ENCODE peak calls at places on chromosomes 4 and X, in seven cellular contexts. J is body of pancreas; S is tibial artery; I is brain microvascular endothelial cell; Y is small intestine; A is naive thymus-derived CD4-positive, alpha-beta T cell; O is upper lobe of left lung. G is an unnamed sample.

GRCh38 chrX:68717196-68717595 is 69.7 kb downstream of the STARD8 start:
- DNase-seq in J (no peak), S (no peak), I (no peak), Y (no peak), A (no peak), O (peak), G (no peak)

GRCh38 chr4:26806331-26806730 is 54.3 kb upstream of the STIM2 start:
- DNase-seq in J (no peak), S (no peak), I (no peak), Y (no peak), A (no peak), O (no peak), G (no peak)

GRCh38 chrX:8832582-8833378 is 31.6 kb upstream of the FAM9A start:
- DNase-seq in J (no peak), S (no peak), I (no peak), Y (no peak), A (no peak), O (no peak), G (no peak)

GRCh38 chrX:69144854-69145253 is 20.4 kb downstream of the PJA1 start:
- DNase-seq in J (no peak), S (no peak), I (no peak), Y (no peak), A (no peak), O (no peak), G (no peak)

GRCh38 chrX:26778320-26778888 is 562.4 kb downstream of the MAGEB5 start:
- DNase-seq in J (no peak), S (no peak), I (no peak), Y (no peak), A (no peak), O (no peak), G (no peak)

GRCh38 chrX:2513120-2513664 is 12.4 kb upstream of the DHRSX start:
- DNase-seq in J (no peak), S (no peak), I (no peak), Y (no peak), A (no peak), O (no peak), G (no peak)

GRCh38 chr4:111748157-111748556 is 397.1 kb upstream of the FAM241A start:
- DNase-seq in J (no peak), S (no peak), I (no peak), Y (no peak), A (no peak), O (no peak), G (no peak)

GRCh38 chr4:129240816-129241215 is 144.9 kb downstream of the C4orf33 start:
- DNase-seq in J (peak), S (no peak), I (peak), Y (peak), A (no peak), O (no peak), G (no peak)

GRCh38 chrX:15816886-15817285 is 26.6 kb downstream of the ZRSR2 start:
- DNase-seq in J (no peak), S (no peak), I (no peak), Y (peak), A (peak), O (no peak), G (peak)

GRCh38 chr4:116866116-116866515 is 219.3 kb downstream of the TRAM1L1 start:
- DNase-seq in J (no peak), S (no peak), I (no peak), Y (no peak), A (no peak), O (no peak), G (no peak)

GRCh38 chrX:46978341-46979291 is 66.4 kb downstream of the JADE3 start:
- DNase-seq in J (peak), S (peak), I (peak), Y (peak), A (peak), O (no peak), G (peak)

GRCh38 chr4:26356067-26356466 is 35.3 kb downstream of the RBPJ start:
- DNase-seq in J (peak), S (no peak), I (no peak), Y (no peak), A (no peak), O (no peak), G (no peak)

GRCh38 chr4:77586953-77587383 is 18.7 kb upstream of the CXCL13 start:
- DNase-seq in J (no peak), S (no peak), I (no peak), Y (no peak), A (peak), O (no peak), G (no peak)

GRCh38 chr4:40843696-40844095 is 93.9 kb downstream of the NSUN7 start:
- DNase-seq in J (no peak), S (no peak), I (no peak), Y (no peak), A (no peak), O (no peak), G (no peak)

GRCh38 chr4:141571793-141572192 is 64.6 kb upstream of the IL15 start:
- DNase-seq in J (no peak), S (no peak), I (no peak), Y (no peak), A (no peak), O (no peak), G (no peak)

GRCh38 chrX:148572332-148572731 is 71.9 kb downstream of the AFF2 start:
- DNase-seq in J (no peak), S (no peak), I (no peak), Y (no peak), A (no peak), O (no peak), G (no peak)

GRCh38 chrX:46376246-46376885 is 168.9 kb downstream of the ZNF674 start:
- DNase-seq in J (peak), S (no peak), I (peak), Y (peak), A (no peak), O (no peak), G (no peak)

GRCh38 chr4:24197891-24198290 is 308.0 kb upstream of the PPARGC1A start:
- DNase-seq in J (no peak), S (no peak), I (no peak), Y (no peak), A (no peak), O (no peak), G (no peak)

GRCh38 chrX:41666251-41666650 is 22.5 kb upstream of the GPR34 start:
- DNase-seq in J (no peak), S (peak), I (no peak), Y (no peak), A (no peak), O (no peak), G (no peak)

GRCh38 chrX:124215786-124216185 is 116.7 kb upstream of the TEX13D start:
- DNase-seq in J (no peak), S (no peak), I (no peak), Y (no peak), A (no peak), O (no peak), G (no peak)

GRCh38 chrX:74232859-74233258 is 71.1 kb upstream of the ZCCHC13 start:
- DNase-seq in J (no peak), S (no peak), I (peak), Y (no peak), A (no peak), O (no peak), G (no peak)

GRCh38 chrX:13607356-13607995 is 38.1 kb downstream of the EGFL6 start:
- DNase-seq in J (no peak), S (no peak), I (no peak), Y (peak), A (no peak), O (no peak), G (no peak)

GRCh38 chr4:104629601-104630000 is 134.9 kb upstream of the CXXC4 start:
- DNase-seq in J (no peak), S (no peak), I (no peak), Y (no peak), A (no peak), O (no peak), G (no peak)

GRCh38 chr4:27463816-27464215 is 603.2 kb downstream of the STIM2 start:
- DNase-seq in J (no peak), S (no peak), I (no peak), Y (no peak), A (no peak), O (no peak), G (no peak)

GRCh38 chr4:23877758-23878229 is 12.1 kb downstream of the PPARGC1A start:
- DNase-seq in J (no peak), S (peak), I (peak), Y (peak), A (no peak), O (no peak), G (no peak)

GRCh38 chr4:1406946-1407656 is 859 bp upstream of the NKX1-1 start:
- DNase-seq in J (no peak), S (no peak), I (no peak), Y (no peak), A (no peak), O (no peak), G (no peak)

GRCh38 chr4:62709618-62710252 is 1509.6 kb downstream of the ADGRL3 start:
- DNase-seq in J (no peak), S (no peak), I (peak), Y (peak), A (no peak), O (no peak), G (no peak)

GRCh38 chr4:140052050-140052449 is 101.9 kb downstream of the MAML3 start:
- DNase-seq in J (peak), S (peak), I (peak), Y (peak), A (no peak), O (no peak), G (no peak)

GRCh38 chr4:143375326-143376073 is 38.8 kb downstream of the GAB1 start:
- DNase-seq in J (peak), S (no peak), I (peak), Y (peak), A (no peak), O (no peak), G (no peak)

GRCh38 chr4:138519436-138519835 is 277.3 kb upstream of the SLC7A11 start:
- DNase-seq in J (no peak), S (no peak), I (no peak), Y (no peak), A (no peak), O (no peak), G (no peak)

GRCh38 chr4:118967393-118967792 is 78.7 kb downstream of the SYNPO2 start:
- DNase-seq in J (no peak), S (peak), I (peak), Y (no peak), A (no peak), O (no peak), G (no peak)

GRCh38 chrX:38374431-38374830 is 22.0 kb downstream of the OTC start:
- DNase-seq in J (no peak), S (no peak), I (no peak), Y (no peak), A (no peak), O (no peak), G (no peak)

GRCh38 chr4:960736-961650 is 12.4 kb downstream of the DGKQ start:
- DNase-seq in J (no peak), S (no peak), I (no peak), Y (no peak), A (no peak), O (peak), G (no peak)

GRCh38 chr4:105963461-105964400 is 68.5 kb downstream of the NPNT start:
- DNase-seq in J (no peak), S (no peak), I (no peak), Y (peak), A (no peak), O (no peak), G (no peak)

GRCh38 chr4:8320386-8320750 is 50.8 kb downstream of the HTRA3 start:
- DNase-seq in J (no peak), S (no peak), I (no peak), Y (no peak), A (no peak), O (no peak), G (no peak)

GRCh38 chr4:88341227-88342192 is 37.1 kb upstream of the HERC6 start:
- DNase-seq in J (peak), S (no peak), I (peak), Y (no peak), A (no peak), O (no peak), G (no peak)

GRCh38 chr4:128322311-128322710 is 34.7 kb upstream of the PGRMC2 start:
- DNase-seq in J (no peak), S (no peak), I (peak), Y (no peak), A (no peak), O (no peak), G (no peak)

GRCh38 chrX:19462879-19463278 is 52.4 kb downstream of the MAP3K15 start:
- DNase-seq in J (no peak), S (no peak), I (no peak), Y (no peak), A (no peak), O (no peak), G (no peak)

GRCh38 chrX:136652822-136653723 is 5.1 kb downstream of the CD40LG start:
- DNase-seq in J (no peak), S (peak), I (no peak), Y (no peak), A (peak), O (no peak), G (no peak)

GRCh38 chr4:145735330-145735638 is 55.3 kb downstream of the C4orf51 start:
- DNase-seq in J (peak), S (no peak), I (peak), Y (no peak), A (no peak), O (no peak), G (no peak)
- H3K27ac ChIP-seq in J (peak), S (peak), I (peak), Y (no peak), A (no peak), O (peak), G (no peak)

DNA sequence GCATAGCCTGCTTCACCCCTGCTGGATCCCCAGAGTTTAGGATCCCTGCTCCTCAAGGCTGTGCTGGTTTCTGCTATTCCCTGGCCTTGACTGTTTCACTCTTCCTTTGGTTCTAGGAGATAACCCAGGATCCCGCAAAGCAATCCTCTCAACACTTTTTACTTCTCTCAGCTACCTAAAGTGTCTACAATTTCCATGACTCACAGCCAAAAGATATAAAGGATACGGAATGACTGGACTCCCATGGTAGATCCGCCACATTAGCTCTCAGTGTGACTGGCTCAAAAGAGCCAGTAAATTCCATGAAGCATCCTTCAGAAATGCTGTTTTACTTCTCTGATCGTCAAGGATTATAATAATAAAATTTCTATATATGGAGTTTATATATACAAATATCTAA is 66.3 kb upstream of the TMEM164 start:
- DNase-seq in J (no peak), S (no peak), I (peak), Y (no peak), A (no peak), O (no peak), G (no peak)
- H3K27ac ChIP-seq in J (no peak), S (no peak), I (no peak), Y (no peak), A (no peak), O (no peak), G (no peak)

GRCh38 chr4:30901781-30902479 is 181.8 kb downstream of the PCDH7 start:
- DNase-seq in J (no peak), S (no peak), I (no peak), Y (peak), A (no peak), O (no peak), G (no peak)
- H3K27ac ChIP-seq in J (no peak), S (peak), I (no peak), Y (no peak), A (no peak), O (no peak), G (no peak)

GRCh38 chr4:22500831-22501714 is 14.8 kb downstream of the ADGRA3 start:
- DNase-seq in J (peak), S (no peak), I (peak), Y (peak), A (no peak), O (no peak), G (no peak)
- H3K27ac ChIP-seq in J (peak), S (no peak), I (no peak), Y (peak), A (no peak), O (peak), G (no peak)

G was measured in effector memory CD4-positive, alpha-beta T cell.